ENCODE peak calls at places on chromosomes 11 and 22, in nine cellular contexts. G is tibial nerve; T is CD8-positive, alpha-beta memory T cell; R is stomach; W is posterior cingulate gyrus; J is fibroblast of villous mesenchyme; X is T-helper 1 cell; E is skeletal muscle cell; B is spleen. V is an unnamed sample.

GRCh38 chr22:48432721-48433518 is 1394.8 kb downstream of the BRD1 start:
- DNase-seq in B (peak), J (no peak), G (no peak), R (no peak), E (no peak), T (no peak), X (no peak), W (no peak), V (no peak)

GRCh38 chr11:69537126-69537525 is 55.7 kb downstream of the LINC01488 start:
- DNase-seq in J (no peak), G (no peak), B (peak), W (no peak), X (no peak), E (no peak), R (no peak), T (no peak), V (no peak)

GRCh38 chr11:35009191-35009940 is 92.9 kb downstream of the PDHX start:
- DNase-seq in X (no peak), T (no peak), R (no peak), E (peak), J (peak), G (no peak), W (no peak), B (no peak), V (peak)

GRCh38 chr22:31122532-31123291 is at the start of gene INPP5J:
- DNase-seq in T (no peak), X (no peak), E (no peak), G (no peak), J (peak), R (peak), B (peak), W (peak), V (peak)

GRCh38 chr11:2271077-2271326 is 614 bp upstream of the ASCL2 start:
- DNase-seq in G (no peak), W (no peak), R (peak), X (no peak), J (no peak), T (peak), E (no peak), B (peak), V (no peak)

GRCh38 chr11:876550-876949 is 33.9 kb downstream of the TSPAN4 start:
- DNase-seq in W (peak), E (no peak), R (no peak), T (no peak), X (no peak), G (no peak), B (peak), J (peak), V (no peak)

GRCh38 chr11:73999581-74000306 is 9.1 kb downstream of the UCP3 start:
- DNase-seq in W (no peak), T (no peak), E (no peak), X (no peak), R (no peak), B (peak), G (no peak), J (no peak), V (no peak)

GRCh38 chr22:44133161-44133560 is 47.6 kb upstream of the PARVG start:
- DNase-seq in X (no peak), J (peak), B (no peak), T (no peak), R (no peak), W (no peak), G (no peak), E (no peak), V (no peak)

GRCh38 chr11:37525336-37525735 is 927.3 kb upstream of the RAG2 start:
- DNase-seq in G (no peak), W (no peak), B (no peak), X (no peak), T (no peak), J (no peak), E (no peak), R (no peak), V (no peak)

GRCh38 chr11:78731008-78731407 is 156.3 kb upstream of the NARS2 start:
- DNase-seq in E (no peak), W (no peak), J (peak), R (no peak), T (no peak), X (no peak), G (no peak), B (no peak), V (no peak)

GRCh38 chr11:563066-563811 is 2.5 kb downstream of the RASSF7 start:
- DNase-seq in W (no peak), E (no peak), R (no peak), X (no peak), T (no peak), J (no peak), B (peak), G (no peak), V (no peak)

GRCh38 chr11:66868726-66869291 is 11.9 kb downstream of the LRFN4 start:
- DNase-seq in J (no peak), G (no peak), W (no peak), T (peak), E (no peak), B (peak), R (peak), X (peak), V (peak)

GRCh38 chr11:118820412-118821357 is 29.7 kb upstream of the DDX6 start:
- DNase-seq in W (peak), X (no peak), E (no peak), G (peak), J (no peak), T (no peak), R (peak), B (peak), V (no peak)

GRCh38 chr11:77661670-77662069 is 24.1 kb upstream of the CLNS1A start:
- DNase-seq in T (no peak), R (no peak), G (no peak), W (no peak), E (no peak), X (no peak), B (no peak), J (no peak), V (no peak)

GRCh38 chr22:46274381-46274780 is 6.6 kb downstream of the TTC38 start:
- DNase-seq in G (no peak), W (no peak), R (no peak), B (peak), E (no peak), T (no peak), J (no peak), X (no peak), V (no peak)

GRCh38 chr22:40178417-40179409 is 988 bp downstream of the TNRC6B start:
- DNase-seq in J (peak), E (no peak), B (peak), R (no peak), T (no peak), X (no peak), W (peak), G (no peak), V (no peak)

GRCh38 chr11:8947230-8947943 is 4.6 kb upstream of the ASCL3 start:
- DNase-seq in T (no peak), B (no peak), R (no peak), J (peak), E (no peak), W (no peak), X (no peak), G (no peak), V (no peak)

GRCh38 chr11:6705905-6706535 is 22.9 kb upstream of the MRPL17 start:
- DNase-seq in X (peak), B (no peak), T (peak), W (no peak), R (peak), G (peak), J (peak), E (peak), V (peak)

GRCh38 chr11:73976451-73977151 is 6.0 kb downstream of the UCP2 start:
- DNase-seq in B (peak), X (no peak), J (no peak), W (no peak), T (no peak), E (no peak), R (no peak), G (no peak), V (no peak)

GRCh38 chr22:19066531-19067271 is 55.5 kb downstream of the DGCR2 start:
- DNase-seq in W (no peak), X (no peak), J (peak), B (peak), R (no peak), E (peak), T (no peak), G (no peak), V (no peak)

GRCh38 chr22:41526802-41527799 is 17.2 kb downstream of the POLR3H start:
- DNase-seq in T (peak), B (peak), W (peak), X (peak), G (no peak), R (peak), E (no peak), J (peak), V (peak)

GRCh38 chr11:60389279-60389910 is 6.9 kb upstream of the MS4A14 start:
- DNase-seq in J (no peak), T (no peak), E (no peak), R (no peak), B (no peak), X (no peak), G (no peak), W (no peak), V (no peak)

GRCh38 chr11:47991266-47991830 is 11.0 kb downstream of the PTPRJ start:
- DNase-seq in X (no peak), T (no peak), G (no peak), B (no peak), W (no peak), R (peak), E (no peak), J (no peak), V (no peak)

GRCh38 chr22:48753381-48753730 is 1074.3 kb downstream of the BRD1 start:
- DNase-seq in W (no peak), T (no peak), X (no peak), B (no peak), J (no peak), E (no peak), G (no peak), R (peak), V (no peak)

GRCh38 chr11:122628691-122629555 is 26.6 kb upstream of the UBASH3B start:
- DNase-seq in R (peak), G (peak), E (peak), B (peak), T (peak), W (peak), J (peak), X (peak), V (peak)

GRCh38 chr11:46451759-46452158 is 60.2 kb upstream of the CHRM4 start:
- DNase-seq in G (no peak), T (no peak), R (no peak), J (no peak), E (no peak), B (no peak), X (no peak), W (no peak), V (no peak)